ENCODE peak calls at places on chromosome 11, in five cellular contexts. G is A549, U is GM12892, E is K562, W is Peyer's patch. P is an unnamed sample.
A peak's percentile ranks its signal among the peaks of the same experiment; 100 is the strongest.

GRCh38 chr11:1062075-1062820 is 12.4 kb upstream of the MUC2 start:
- DNase-seq in W (peak; percentile 40), U (no peak), E (no peak), G (no peak), P (no peak)

GRCh38 chr11:17699157-17700114 is 19.9 kb upstream of the MYOD1 start:
- DNase-seq in W (no peak), U (no peak), E (peak; percentile 62), G (no peak), P (no peak)

GRCh38 chr11:65454311-65454695 is 31.7 kb downstream of the NEAT1 start:
- DNase-seq in W (no peak), U (no peak), E (no peak), G (no peak), P (no peak)

GRCh38 chr11:61120865-61121831 is 18.9 kb downstream of the CD5 start:
- DNase-seq in G (peak; percentile 26), W (no peak), U (no peak), E (no peak), P (peak; percentile 61)

GRCh38 chr11:133955091-133955846 is 1.5 kb downstream of the IGSF9B start:
- DNase-seq in W (no peak), U (no peak), E (no peak), G (no peak), P (no peak)

GRCh38 chr11:78313181-78313788 is 104.3 kb downstream of the GAB2 start:
- DNase-seq in W (no peak), E (no peak), U (no peak), G (peak; percentile 24), P (peak; percentile 56)

GRCh38 chr11:66339163-66339675 is 3.0 kb upstream of the RIN1 start:
- DNase-seq in G (no peak), U (no peak), W (no peak), E (no peak), P (no peak)

GRCh38 chr11:64090811-64091516 is 55.2 kb downstream of the FLRT1 start:
- DNase-seq in E (no peak), G (peak; percentile 41), W (no peak), U (no peak), P (no peak)

GRCh38 chr11:5986885-5987284 is at the start of gene OR52L1:
- DNase-seq in U (no peak), G (no peak), E (no peak), W (no peak), P (no peak)

GRCh38 chr11:10429526-10429925 is 25.5 kb upstream of the AMPD3 start:
- DNase-seq in U (no peak), G (no peak), E (no peak), W (no peak), P (no peak)

GRCh38 chr11:10428453-10428852 is 26.6 kb upstream of the AMPD3 start:
- DNase-seq in U (no peak), G (no peak), W (no peak), E (peak; percentile 60), P (no peak)

DNA sequence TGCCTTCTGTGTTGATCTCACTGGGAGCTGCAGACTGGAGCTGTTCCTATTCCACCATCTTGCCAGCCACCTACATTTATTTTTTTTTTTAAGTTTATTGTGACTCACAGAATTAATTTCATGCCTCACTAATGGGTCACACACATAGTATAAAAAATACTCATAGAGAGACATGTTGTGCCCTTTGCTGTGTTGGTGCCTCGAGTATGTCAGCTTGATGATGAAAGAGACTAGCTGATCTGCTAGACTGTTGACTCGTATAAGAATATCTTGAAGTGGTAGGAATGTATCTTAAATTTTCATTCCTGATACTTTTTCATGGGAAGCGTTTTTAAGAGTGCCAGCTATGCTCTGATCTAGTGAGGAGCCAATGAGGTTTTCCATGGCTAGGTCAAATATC is 28.6 kb upstream of the AMPD3 start:
- DNase-seq in U (no peak), G (no peak), E (no peak), W (no peak), P (no peak)
- TF ChIP-seq POLR2A in U (no peak), G (no peak), E (no peak), W (no peak), P (no peak)

GRCh38 chr11:58742140-58742539 is 10.4 kb upstream of the GLYAT start:
- DNase-seq in W (no peak), U (no peak), E (no peak), G (no peak), P (no peak)

GRCh38 chr11:58745705-58746364 is 14.1 kb upstream of the GLYAT start:
- DNase-seq in W (no peak), U (no peak), G (no peak), E (peak; percentile 36), P (no peak)

GRCh38 chr11:58741127-58741526 is 9.4 kb upstream of the GLYAT start:
- DNase-seq in E (no peak), G (no peak), W (no peak), U (no peak), P (no peak)

GRCh38 chr11:58742981-58743880 is 11.5 kb upstream of the GLYAT start:
- DNase-seq in U (no peak), W (no peak), G (peak; percentile 8), E (no peak), P (no peak)

DNA sequence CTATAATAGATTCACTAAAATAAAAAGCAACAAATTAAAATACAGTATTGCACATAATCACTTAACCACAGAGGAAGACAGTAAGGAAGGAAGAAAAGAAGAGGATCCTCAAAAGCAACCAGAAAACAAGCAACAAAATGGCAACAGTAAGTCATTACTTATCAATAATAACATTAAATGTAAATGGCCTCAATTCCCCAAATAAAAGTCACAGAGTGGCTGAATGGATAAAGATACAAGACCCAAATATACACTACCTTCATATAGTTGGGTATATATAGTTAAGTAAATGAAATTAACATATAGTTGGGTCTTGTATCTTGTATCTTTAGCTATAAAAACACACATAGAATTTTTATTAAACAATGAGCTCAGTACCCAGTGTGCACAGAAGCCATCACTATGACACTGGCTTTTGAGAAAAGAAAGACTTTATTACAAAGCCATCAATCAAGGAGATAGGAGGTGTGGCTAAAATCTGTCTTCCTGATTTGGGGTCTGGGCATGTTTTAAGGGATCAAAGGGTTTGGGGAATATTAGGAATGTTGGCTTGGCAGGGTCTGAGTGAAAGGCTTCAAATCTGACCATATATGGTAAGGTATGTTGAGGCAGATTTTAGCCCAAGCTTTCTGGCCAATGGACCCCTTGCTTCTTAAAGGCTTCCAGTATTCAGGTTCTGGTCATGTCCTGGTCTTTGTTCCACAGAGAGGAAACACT is 13.4 kb upstream of the GLYAT start:
- DNase-seq in U (no peak), W (no peak), G (no peak), E (no peak), P (no peak)
- TF ChIP-seq POLR2A in U (no peak), W (no peak), G (no peak), E (no peak), P (no peak)

DNA sequence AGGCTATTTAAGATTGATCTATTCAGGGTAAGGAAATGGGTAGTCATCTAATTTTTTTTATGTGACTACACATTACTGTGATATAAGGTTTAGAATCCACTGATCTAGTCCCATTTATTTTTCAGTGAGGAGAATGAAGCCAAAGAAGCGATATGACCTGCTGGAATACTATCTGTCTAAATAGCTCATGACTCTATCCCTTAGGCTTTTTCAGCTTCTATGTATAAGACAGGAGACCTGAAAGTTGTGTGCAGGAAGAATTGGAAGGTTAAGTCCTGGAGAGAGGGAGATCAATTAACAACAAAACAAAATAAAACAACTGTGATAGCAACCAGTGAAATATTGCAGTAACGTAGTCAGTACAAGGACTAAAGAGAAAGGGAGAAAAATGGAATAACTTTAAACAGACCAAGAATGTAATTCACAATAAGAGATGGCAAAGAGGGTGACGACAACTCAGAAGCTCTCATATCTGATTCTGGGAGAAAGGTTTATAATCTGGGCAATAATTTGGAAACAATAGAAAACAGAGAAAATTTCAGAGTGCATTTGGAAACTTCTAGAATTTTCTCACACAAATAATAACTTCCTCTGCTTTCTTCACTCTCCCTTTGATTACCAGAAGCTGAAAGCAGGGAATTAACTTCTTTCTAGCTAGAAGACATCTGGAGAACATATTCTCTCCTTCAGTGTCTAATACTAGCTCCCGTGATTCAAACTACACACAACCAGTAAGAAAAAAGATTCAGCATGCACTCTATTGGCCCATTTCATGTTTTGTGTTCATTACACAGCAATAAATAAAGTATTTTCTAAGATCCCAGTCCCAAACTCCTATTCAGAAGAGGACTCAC is 19.2 kb upstream of the CASP12 start:
- DNase-seq in E (no peak), U (no peak), W (no peak), G (no peak), P (no peak)
- TF ChIP-seq POLR2A in E (no peak), U (no peak), W (peak; percentile 25), G (no peak), P (no peak)

GRCh38 chr11:119641991-119642745 is 86.8 kb downstream of the NECTIN1 start:
- DNase-seq in E (peak; percentile 69), U (no peak), W (no peak), G (peak; percentile 30), P (no peak)

GRCh38 chr11:119645018-119645417 is 84.0 kb downstream of the NECTIN1 start:
- DNase-seq in W (no peak), U (no peak), E (no peak), G (no peak), P (no peak)

GRCh38 chr11:119643212-119643877 is 85.7 kb downstream of the NECTIN1 start:
- DNase-seq in W (no peak), E (no peak), G (no peak), U (no peak), P (no peak)

GRCh38 chr11:119644502-119644901 is 84.5 kb downstream of the NECTIN1 start:
- DNase-seq in U (no peak), G (no peak), E (no peak), W (no peak), P (no peak)

DNA sequence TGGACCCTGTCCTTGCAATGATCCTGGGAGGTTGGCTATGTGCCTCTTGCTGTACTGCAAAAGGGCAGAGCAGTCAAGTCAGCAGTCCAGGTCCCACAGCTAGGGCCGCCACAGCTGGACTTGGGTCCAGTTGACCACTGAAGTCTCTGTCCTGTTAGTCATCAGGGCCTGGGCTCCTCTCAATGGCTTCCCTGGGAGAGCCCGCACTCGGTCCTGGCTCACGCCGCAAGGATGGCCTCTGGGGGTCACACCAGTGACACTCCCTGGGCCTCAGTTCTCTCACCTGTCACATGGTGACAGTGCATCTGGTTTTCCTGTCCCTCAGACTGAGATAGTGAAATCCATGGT is 85.1 kb downstream of the NECTIN1 start:
- DNase-seq in W (no peak), U (no peak), G (no peak), E (no peak), P (no peak)
- TF ChIP-seq POLR2A in W (no peak), U (no peak), G (no peak), E (no peak), P (no peak)

GRCh38 chr11:14503023-14503422 is 3.4 kb upstream of the COPB1 start:
- DNase-seq in W (no peak), G (no peak), U (no peak), E (no peak), P (no peak)
- TF ChIP-seq POLR2A in W (no peak), G (no peak), U (no peak), E (peak; percentile 56), P (no peak)

DNA sequence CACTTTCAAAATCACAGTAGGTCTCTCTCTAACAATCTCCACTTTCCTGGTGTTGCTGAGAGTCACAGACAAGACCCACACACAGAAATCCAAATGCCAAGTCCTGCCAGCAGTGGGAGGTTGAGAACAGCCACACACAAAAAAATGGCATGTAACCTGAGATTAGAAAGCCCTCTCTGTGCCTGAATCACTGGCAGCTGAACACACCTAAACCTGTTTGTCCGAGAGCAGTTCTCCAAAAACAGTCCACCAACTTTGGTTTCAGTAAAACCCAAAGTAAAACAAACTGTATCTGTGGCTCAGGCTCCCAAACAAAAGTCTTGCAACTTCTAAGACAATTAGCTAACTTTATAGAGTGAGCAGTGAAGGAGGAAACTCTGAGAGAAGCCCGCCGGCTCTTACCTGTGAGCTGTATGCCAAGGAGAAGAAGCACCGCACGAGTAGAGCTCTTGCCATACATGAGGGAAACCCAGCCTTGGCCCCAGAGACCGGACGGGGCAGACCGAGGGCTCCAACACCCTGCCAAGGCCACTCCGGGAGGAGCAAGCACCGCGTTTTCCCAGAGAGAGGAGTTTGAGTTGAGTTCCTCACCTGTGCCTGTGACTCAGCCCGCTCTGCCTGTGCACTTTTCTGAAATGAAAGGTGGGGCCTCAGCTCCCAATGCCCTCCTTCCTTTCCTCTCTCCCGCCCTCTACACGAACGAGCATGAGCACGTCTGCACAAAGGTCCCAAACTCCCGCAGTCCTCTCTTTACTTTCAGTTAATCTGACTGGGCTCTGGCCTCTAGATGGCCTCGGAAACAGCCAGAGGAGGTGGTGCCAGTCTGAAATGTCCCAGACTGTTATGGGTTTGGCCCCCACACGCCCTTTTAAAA is at the start of gene MPZL2:
- DNase-seq in U (no peak), W (peak; percentile 73), E (no peak), G (no peak), P (no peak)
- TF ChIP-seq POLR2A in U (no peak), W (peak; percentile 68), E (no peak), G (no peak), P (no peak)